ENCODE peak calls at places on chromosomes 7 and 10, in five cellular contexts. F, M, Z, A and E are unnamed samples.

GRCh38 chr7:26265499-26266075 is 26.1 kb upstream of the SNX10 start:
- DNase-seq in Z (no peak), M (no peak), F (no peak), A (no peak), E (no peak)

GRCh38 chr7:97024209-97025129 is at the start of gene DLX5:
- DNase-seq in Z (no peak), F (no peak), M (no peak), A (no peak), E (no peak)

GRCh38 chr7:88215295-88215694 is 4.5 kb downstream of the SRI start:
- DNase-seq in M (no peak), A (no peak), Z (no peak), F (no peak), E (no peak)

GRCh38 chr10:17123961-17124360 is 5.7 kb downstream of the CUBN start:
- DNase-seq in A (no peak), Z (no peak), F (no peak), M (no peak), E (no peak)

GRCh38 chr10:5502903-5503835 is 3.8 kb upstream of the CALML5 start:
- DNase-seq in F (no peak), Z (no peak), M (peak), A (no peak), E (no peak)

GRCh38 chr7:112207106-112207592 is 654 bp downstream of the ZNF277 start:
- DNase-seq in Z (no peak), F (no peak), A (no peak), M (peak), E (peak)

GRCh38 chr10:80204193-80204714 is 1.1 kb downstream of the ANXA11 start:
- DNase-seq in M (peak), F (no peak), A (no peak), Z (no peak), E (peak)

GRCh38 chr10:6279540-6280267 is 77.0 kb downstream of the PFKFB3 start:
- DNase-seq in Z (no peak), F (no peak), A (no peak), M (no peak), E (no peak)

GRCh38 chr7:1611708-1612241 is 41.9 kb upstream of the PSMG3 start:
- DNase-seq in Z (no peak), A (no peak), M (peak), F (no peak), E (no peak)

GRCh38 chr10:14782691-14783363 is 8.1 kb upstream of the FAM107B start:
- DNase-seq in F (no peak), M (peak), A (no peak), Z (no peak), E (no peak)

GRCh38 chr10:31704195-31704594 is 224.4 kb downstream of the ARHGAP12 start:
- DNase-seq in F (no peak), Z (no peak), A (no peak), M (no peak), E (no peak)

GRCh38 chr7:139799586-139799985 is 21.8 kb upstream of the HIPK2 start:
- DNase-seq in M (no peak), Z (no peak), A (no peak), F (no peak), E (peak)

GRCh38 chr10:101939273-101939635 is 95.7 kb upstream of the KCNIP2 start:
- DNase-seq in F (no peak), Z (no peak), M (peak), A (no peak), E (peak)

GRCh38 chr10:99912057-99912456 is 97.7 kb downstream of the DNMBP start:
- DNase-seq in M (no peak), F (no peak), A (no peak), Z (no peak), E (no peak)

GRCh38 chr10:56470701-56471100 is 109.6 kb upstream of the ZWINT start:
- DNase-seq in Z (no peak), A (no peak), F (no peak), M (no peak), E (no peak)

GRCh38 chr10:132232553-132232949 is 45.8 kb downstream of the DPYSL4 start:
- DNase-seq in F (peak), M (no peak), A (no peak), Z (no peak), E (peak)

GRCh38 chr10:69239816-69240434 is 19.8 kb downstream of the HKDC1 start:
- DNase-seq in M (no peak), F (no peak), A (no peak), Z (no peak), E (peak)

GRCh38 chr10:123139521-123140163 is 3.9 kb downstream of the HMX3 start:
- DNase-seq in A (no peak), Z (no peak), M (no peak), F (no peak), E (peak)

GRCh38 chr10:28681345-28681763 is 4.0 kb downstream of the BAMBI start:
- DNase-seq in F (no peak), M (no peak), Z (no peak), A (no peak), E (no peak)

GRCh38 chr10:5477948-5478693 is 21.2 kb downstream of the CALML5 start:
- DNase-seq in Z (no peak), F (no peak), A (no peak), M (no peak), E (no peak)

GRCh38 chr10:93947055-93947454 is 46.7 kb upstream of the PLCE1 start:
- DNase-seq in Z (no peak), A (no peak), F (peak), M (no peak), E (no peak)